ENCODE peak calls at places on chromosomes 13 and 19, in seven cellular contexts. H is ovary; Y is OCI-LY7; L is CD4-positive, alpha-beta memory T cell; R is CD8-positive, alpha-beta memory T cell; Q is heart right ventricle; C is esophagus squamous epithelium. X is an unnamed sample.

GRCh38 chr13:31970237-31970930 is 61.2 kb upstream of the FRY start:
- DNase-seq in H (no peak), Y (no peak), L (no peak), R (no peak), Q (no peak), C (no peak), X (no peak)

GRCh38 chr19:51514866-51515481 is 13.4 kb upstream of the SIGLEC12 start:
- DNase-seq in H (no peak), Y (peak; percentile 66), L (peak; percentile 44), R (peak; percentile 33), Q (no peak), C (no peak), X (peak; percentile 33)

GRCh38 chr19:9078651-9079050 is 8.2 kb upstream of the OR1M1 start:
- DNase-seq in H (no peak), Y (no peak), L (no peak), R (no peak), Q (no peak), C (no peak), X (no peak)

GRCh38 chr13:47455581-47455980 is 545.5 kb downstream of the SUCLA2 start:
- DNase-seq in H (no peak), Y (no peak), L (no peak), R (no peak), Q (no peak), C (no peak), X (no peak)

GRCh38 chr19:54517483-54517882 is 14.9 kb downstream of the LAIR2 start:
- DNase-seq in H (no peak), Y (peak; percentile 61), L (peak; percentile 42), R (peak; percentile 14), Q (peak; percentile 48), C (no peak), X (peak; percentile 82)

GRCh38 chr13:112573710-112574109 is 14.2 kb downstream of the TUBGCP3 start:
- DNase-seq in H (no peak), Y (no peak), L (no peak), R (no peak), Q (no peak), C (no peak), X (no peak)

GRCh38 chr19:45577111-45577905 is 7.3 kb downstream of the OPA3 start:
- DNase-seq in H (peak; percentile 40), Y (no peak), L (no peak), R (no peak), Q (no peak), C (no peak), X (no peak)

GRCh38 chr19:16001481-16002312 is 52.9 kb downstream of the OR10H4 start:
- DNase-seq in H (no peak), Y (peak; percentile 8), L (peak; percentile 25), R (no peak), Q (no peak), C (no peak), X (peak; percentile 53)

GRCh38 chr19:17109962-17110598 is 34.5 kb downstream of the MYO9B start:
- DNase-seq in H (no peak), Y (no peak), L (no peak), R (peak; percentile 20), Q (peak; percentile 54), C (peak; percentile 33), X (no peak)

GRCh38 chr13:106523566-106523965 is 11.9 kb downstream of the EFNB2 start:
- DNase-seq in H (no peak), Y (no peak), L (no peak), R (no peak), Q (no peak), C (no peak), X (no peak)

GRCh38 chr19:35336166-35336955 is 7.4 kb downstream of the CD22 start:
- DNase-seq in H (no peak), Y (no peak), L (no peak), R (no peak), Q (no peak), C (no peak), X (no peak)

GRCh38 chr19:10227215-10227971 is 3.7 kb downstream of the S1PR2 start:
- DNase-seq in H (peak; percentile 45), Y (no peak), L (no peak), R (no peak), Q (no peak), C (no peak), X (no peak)

GRCh38 chr13:33514362-33514761 is 228.8 kb upstream of the STARD13 start:
- DNase-seq in H (no peak), Y (peak; percentile 22), L (no peak), R (no peak), Q (no peak), C (no peak), X (no peak)

GRCh38 chr13:40317980-40318327 is 348.5 kb downstream of the FOXO1 start:
- DNase-seq in H (no peak), Y (peak; percentile 26), L (no peak), R (no peak), Q (no peak), C (no peak), X (no peak)

GRCh38 chr13:101003566-101003965 is 329.0 kb upstream of the TMTC4 start:
- DNase-seq in H (no peak), Y (no peak), L (no peak), R (no peak), Q (no peak), C (no peak), X (no peak)

GRCh38 chr19:15448778-15449619 is 757 bp downstream of the WIZ start:
- DNase-seq in H (no peak), Y (peak; percentile 27), L (no peak), R (no peak), Q (no peak), C (no peak), X (peak; percentile 17)

GRCh38 chr19:35389192-35389861 is 18.5 kb downstream of the GPR42 start:
- DNase-seq in H (no peak), Y (no peak), L (no peak), R (no peak), Q (no peak), C (no peak), X (no peak)

GRCh38 chr19:10010247-10010691 is at the start of gene COL5A3:
- DNase-seq in H (peak; percentile 65), Y (no peak), L (no peak), R (no peak), Q (peak; percentile 69), C (no peak), X (no peak)

GRCh38 chr13:29771247-29771646 is 79.2 kb downstream of the UBL3 start:
- DNase-seq in H (no peak), Y (peak; percentile 41), L (peak; percentile 53), R (peak; percentile 51), Q (no peak), C (no peak), X (no peak)

GRCh38 chr13:109871018-109871370 is 84.6 kb upstream of the IRS2 start:
- DNase-seq in H (no peak), Y (no peak), L (no peak), R (no peak), Q (no peak), C (no peak), X (no peak)

GRCh38 chr13:37769078-37769477 is 100.5 kb downstream of the TRPC4 start:
- DNase-seq in H (no peak), Y (peak; percentile 53), L (no peak), R (no peak), Q (no peak), C (no peak), X (no peak)

GRCh38 chr19:860481-861098 is 1.1 kb downstream of the CFD start:
- DNase-seq in H (peak; percentile 71), Y (peak; percentile 50), L (peak; percentile 56), R (peak; percentile 51), Q (no peak), C (no peak), X (peak; percentile 53)

GRCh38 chr13:113137656-113138292 is 15.2 kb downstream of the F10 start:
- DNase-seq in H (peak; percentile 2), Y (no peak), L (no peak), R (no peak), Q (no peak), C (no peak), X (no peak)

GRCh38 chr13:67036694-67037093 is 193.4 kb downstream of the PCDH9 start:
- DNase-seq in H (no peak), Y (no peak), L (no peak), R (no peak), Q (no peak), C (no peak), X (no peak)

GRCh38 chr13:97385854-97386253 is 48.1 kb upstream of the RAP2A start:
- DNase-seq in H (no peak), Y (no peak), L (no peak), R (no peak), Q (no peak), C (no peak), X (no peak)

GRCh38 chr13:28337196-28338045 is 157.5 kb downstream of the FLT1 start:
- DNase-seq in H (peak; percentile 30), Y (no peak), L (no peak), R (no peak), Q (peak; percentile 27), C (no peak), X (no peak)

GRCh38 chr13:105587786-105588185 is 947.7 kb downstream of the EFNB2 start:
- DNase-seq in H (no peak), Y (no peak), L (no peak), R (no peak), Q (no peak), C (no peak), X (no peak)

GRCh38 chr19:41804327-41804726 is 7.9 kb downstream of the CEACAM3 start:
- DNase-seq in H (no peak), Y (peak; percentile 71), L (no peak), R (no peak), Q (no peak), C (no peak), X (no peak)
- H3K4me1 ChIP-seq in H (no peaks in the 10 kb centered on the region), Y (peaks cover 51% of the 10 kb centered on the region), L (no peaks in the 10 kb centered on the region), R (no peaks in the 10 kb centered on the region), Q (no peaks in the 10 kb centered on the region), C (peaks cover 38% of the 10 kb centered on the region), X (no peaks in the 10 kb centered on the region)

GRCh38 chr19:22919946-22920345 is 83.0 kb downstream of the ZNF728 start:
- DNase-seq in H (no peak), Y (no peak), L (no peak), R (no peak), Q (no peak), C (no peak), X (no peak)

GRCh38 chr19:22914646-22915045 is 82.6 kb downstream of the ZNF723 start:
- DNase-seq in H (no peak), Y (no peak), L (no peak), R (no peak), Q (no peak), C (no peak), X (no peak)

GRCh38 chr19:22918221-22918620 is 84.8 kb downstream of the ZNF728 start:
- DNase-seq in H (no peak), Y (no peak), L (no peak), R (no peak), Q (no peak), C (no peak), X (no peak)
- H3K9me3 ChIP-seq in H (no peaks in the 10 kb centered on the region), Y (no peaks in the 10 kb centered on the region), L (no peaks in the 10 kb centered on the region), R (no peaks in the 10 kb centered on the region), Q (no peaks in the 10 kb centered on the region), C (peaks cover 34% of the 10 kb centered on the region), X (peaks cover 10% of the 10 kb centered on the region)

DNA sequence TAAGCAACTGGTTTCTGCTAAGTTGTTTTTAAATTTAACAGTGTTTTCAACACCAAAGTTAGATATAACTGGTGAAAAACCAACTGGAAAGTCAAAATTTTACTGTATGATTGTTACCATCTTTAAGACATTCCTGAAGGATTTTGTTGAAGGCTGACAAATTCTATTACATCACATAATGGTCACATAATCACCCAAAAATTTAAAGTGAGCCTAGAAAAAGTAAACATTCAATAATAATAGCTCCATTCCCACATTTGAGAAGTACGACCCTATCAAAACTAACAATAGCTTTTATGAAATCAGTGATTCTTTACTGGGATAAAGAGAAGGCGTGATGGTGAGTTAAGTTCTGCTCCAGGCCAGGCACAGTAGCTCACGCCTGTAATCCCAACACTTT is 51.6 kb downstream of the USP12 start:
- DNase-seq in H (no peak), Y (no peak), L (no peak), R (no peak), Q (no peak), C (no peak), X (no peak)
- H3K4me1 ChIP-seq in H (peaks cover 6% of the 10 kb centered on the region), Y (peaks cover 6% of the 10 kb centered on the region), L (peaks cover 7% of the 10 kb centered on the region), R (peaks cover 8% of the 10 kb centered on the region), Q (peaks cover 37% of the 10 kb centered on the region), C (peaks cover 9% of the 10 kb centered on the region), X (no peaks in the 10 kb centered on the region)

GRCh38 chr13:48712141-48712540 is 58.4 kb downstream of the CYSLTR2 start:
- DNase-seq in H (no peak), Y (no peak), L (no peak), R (no peak), Q (no peak), C (no peak), X (no peak)
- H3K9me3 ChIP-seq in H (no peaks in the 10 kb centered on the region), Y (peaks cover 24% of the 10 kb centered on the region), L (no peaks in the 10 kb centered on the region), R (no peaks in the 10 kb centered on the region), Q (peaks cover 40% of the 10 kb centered on the region), C (peaks cover 13% of the 10 kb centered on the region), X (peaks cover 34% of the 10 kb centered on the region)